ENCODE peak calls at places on chromosome 13, in eight cellular contexts. D, C, Q, K, T, W, N and S are unnamed samples.

GRCh38 chr13:59409211-59409610 is 754.5 kb downstream of the DIAPH3 start:
- DNase-seq in K (no peak), C (no peak), N (no peak), W (peak), Q (no peak), T (no peak), D (no peak), S (no peak)

GRCh38 chr13:70604448-70604847 is 496.2 kb upstream of the KLHL1 start:
- DNase-seq in K (no peak), C (no peak), N (no peak), W (no peak), D (no peak), T (no peak), Q (no peak), S (no peak)

GRCh38 chr13:102203718-102204117 is 198.1 kb downstream of the FGF14 start:
- DNase-seq in Q (no peak), D (no peak), K (no peak), C (no peak), W (no peak), N (no peak), T (no peak), S (no peak)

GRCh38 chr13:94646904-94647303 is 45.2 kb downstream of the GPR180 start:
- DNase-seq in C (peak), T (no peak), K (no peak), W (no peak), Q (no peak), N (no peak), D (no peak), S (no peak)

GRCh38 chr13:100951031-100951430 is 276.4 kb upstream of the TMTC4 start:
- DNase-seq in C (no peak), Q (no peak), W (no peak), T (no peak), K (no peak), N (no peak), D (no peak), S (no peak)

GRCh38 chr13:39597828-39598227 is 5.2 kb downstream of the LHFPL6 start:
- DNase-seq in D (no peak), T (no peak), C (no peak), W (peak), Q (no peak), N (no peak), K (no peak), S (no peak)

GRCh38 chr13:21242236-21242635 is 65.8 kb downstream of the MRPL57 start:
- DNase-seq in D (no peak), T (peak), Q (peak), N (no peak), W (no peak), K (peak), C (no peak), S (peak)

GRCh38 chr13:23921451-23921888 is 24.2 kb upstream of the C1QTNF9B start:
- DNase-seq in T (peak), N (peak), Q (peak), K (peak), D (peak), C (no peak), W (peak), S (peak)

GRCh38 chr13:105914637-105915036 is 620.8 kb downstream of the EFNB2 start:
- DNase-seq in K (no peak), T (no peak), C (no peak), Q (no peak), D (no peak), N (no peak), W (no peak), S (no peak)

GRCh38 chr13:99377641-99378040 is 70.4 kb upstream of the GPR183 start:
- DNase-seq in K (no peak), N (no peak), D (no peak), Q (no peak), W (no peak), C (no peak), T (no peak), S (no peak)

GRCh38 chr13:98729526-98730057 is 22.9 kb downstream of the SLC15A1 start:
- DNase-seq in C (no peak), T (no peak), D (no peak), Q (no peak), W (no peak), K (no peak), N (no peak), S (no peak)

GRCh38 chr13:23741879-23742510 is 147.2 kb downstream of the MIPEP start:
- DNase-seq in N (peak), D (peak), Q (no peak), W (no peak), K (peak), C (no peak), T (peak), S (peak)

GRCh38 chr13:75705908-75706307 is 69.8 kb downstream of the LMO7 start:
- DNase-seq in T (no peak), C (no peak), D (no peak), W (no peak), N (no peak), Q (no peak), K (no peak), S (no peak)

GRCh38 chr13:33017410-33017929 is 1.2 kb downstream of the KL start:
- DNase-seq in T (no peak), Q (peak), C (peak), W (peak), D (peak), N (peak), K (no peak), S (peak)
- TF ChIP-seq CTCF in T (no peak), Q (peak), C (peak), W (peak), D (peak), N (no peak), K (peak), S (peak)

GRCh38 chr13:113351514-113352026 is 12.4 kb downstream of the GRTP1 start:
- DNase-seq in N (no peak), K (no peak), W (no peak), C (no peak), Q (no peak), D (no peak), T (no peak), S (no peak)
- TF ChIP-seq MAX in N (no peak), K (no peak), W (no peak), C (no peak), Q (no peak), D (no peak), T (no peak), S (no peak)

DNA sequence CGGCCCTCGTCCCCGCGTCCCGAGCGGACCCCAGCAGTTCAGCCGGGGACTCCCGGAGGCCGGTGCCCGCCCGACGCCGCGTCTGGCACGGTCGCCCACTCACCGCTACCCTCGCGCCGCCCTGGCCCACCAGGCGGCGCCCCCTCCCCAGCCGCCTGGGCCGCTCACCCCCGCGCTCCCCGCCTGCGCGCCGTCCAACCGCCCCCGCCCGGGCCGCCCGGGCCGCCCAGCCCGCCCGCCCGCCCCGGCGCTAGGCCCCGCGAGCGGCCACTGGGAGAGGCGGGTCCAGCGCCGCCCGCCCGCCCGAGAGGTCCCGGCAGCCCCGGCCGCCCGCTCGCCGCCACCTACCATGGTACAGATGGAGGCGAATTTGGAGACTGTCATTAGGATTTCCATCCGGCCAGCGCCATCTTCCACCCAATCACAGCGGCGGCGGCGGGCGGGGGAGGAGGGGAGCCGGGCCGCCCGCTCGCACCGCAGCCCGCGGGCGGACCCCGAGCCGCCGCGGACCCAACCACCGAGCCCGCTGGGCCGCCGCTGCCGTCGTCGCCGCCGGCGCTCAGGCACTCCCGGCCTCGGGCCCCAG is at the start of gene USP12:
- DNase-seq in C (no peak), Q (no peak), T (no peak), K (no peak), D (no peak), W (peak), N (peak), S (peak)
- TF ChIP-seq POLR2A in C (peak), Q (no peak), T (no peak), K (no peak), D (peak), W (no peak), N (no peak), S (peak)

DNA sequence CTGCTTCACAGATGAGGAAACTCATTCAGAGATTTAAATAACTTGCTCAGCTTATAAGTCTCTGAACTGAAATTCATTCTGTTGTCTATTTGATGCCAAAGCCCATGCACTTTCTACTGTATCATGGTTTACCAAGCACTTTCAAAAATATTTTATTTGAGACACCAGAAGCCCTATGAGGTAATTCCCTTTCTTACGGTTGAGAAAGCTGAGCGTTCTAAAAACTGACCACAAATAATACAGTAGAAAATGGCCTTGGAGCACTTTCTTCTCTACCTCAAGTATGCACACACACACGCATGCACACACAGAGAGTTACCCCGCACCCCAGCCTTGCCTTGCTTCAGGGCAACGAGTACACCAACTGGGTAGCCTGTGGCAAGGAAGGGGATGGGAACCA is 228.5 kb downstream of the RFC3 start:
- DNase-seq in C (no peak), T (no peak), W (no peak), K (no peak), Q (no peak), D (no peak), N (no peak), S (no peak)
- TF ChIP-seq CTCF in C (no peak), T (no peak), W (no peak), K (no peak), Q (no peak), D (no peak), N (no peak), S (no peak)

GRCh38 chr13:51330741-51331140 is 8.8 kb upstream of the SERPINE3 start:
- DNase-seq in Q (no peak), N (no peak), W (no peak), D (no peak), C (peak), K (no peak), T (no peak), S (peak)
- TF ChIP-seq MAX in Q (no peak), N (no peak), W (no peak), D (no peak), C (no peak), K (no peak), T (no peak), S (peak)

DNA sequence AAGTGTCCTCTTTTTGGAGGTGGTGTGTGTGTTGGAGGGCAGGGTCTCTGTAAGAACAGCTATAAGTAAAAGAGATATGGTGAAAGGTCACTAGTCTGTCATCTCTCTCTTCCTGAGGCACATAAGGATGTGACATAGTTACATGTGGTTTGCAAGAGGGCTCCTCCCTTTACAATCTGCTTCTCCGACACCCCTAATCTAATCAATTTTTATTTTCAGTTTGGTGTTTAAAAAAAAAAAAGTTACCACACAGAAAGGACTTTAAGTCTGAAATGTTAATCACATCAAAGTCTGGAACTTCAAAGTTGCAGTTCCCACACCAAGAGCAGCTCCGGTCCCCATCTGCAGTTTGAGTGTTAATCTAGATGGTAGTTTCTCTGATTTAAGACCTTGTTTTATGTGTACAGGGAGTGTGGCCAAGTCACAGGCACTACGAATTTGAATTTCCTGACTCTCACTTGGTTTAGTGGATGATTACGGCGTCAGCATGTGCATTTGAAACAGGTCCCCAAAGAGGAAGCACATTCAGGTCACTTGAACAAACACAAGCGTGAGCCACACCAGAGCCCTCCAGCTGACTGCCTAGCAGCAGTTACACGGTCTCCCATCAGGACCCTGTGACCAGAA is 53.1 kb downstream of the FOXO1 start:
- DNase-seq in K (no peak), W (peak), D (no peak), C (peak), N (no peak), T (no peak), Q (no peak), S (peak)
- TF ChIP-seq POLR2A in K (no peak), W (no peak), D (no peak), C (peak), N (no peak), T (no peak), Q (no peak), S (no peak)

GRCh38 chr13:25080773-25081172 is 15.2 kb upstream of the PABPC3 start:
- DNase-seq in D (no peak), C (no peak), W (no peak), Q (no peak), T (no peak), N (peak), K (no peak), S (peak)

GRCh38 chr13:25084101-25084500 is 11.8 kb upstream of the PABPC3 start:
- DNase-seq in K (no peak), Q (no peak), T (no peak), C (no peak), D (no peak), N (no peak), W (no peak), S (no peak)

GRCh38 chr13:25088562-25089221 is 7.2 kb upstream of the PABPC3 start:
- DNase-seq in W (no peak), T (no peak), C (no peak), K (no peak), D (no peak), Q (no peak), N (no peak), S (no peak)

DNA sequence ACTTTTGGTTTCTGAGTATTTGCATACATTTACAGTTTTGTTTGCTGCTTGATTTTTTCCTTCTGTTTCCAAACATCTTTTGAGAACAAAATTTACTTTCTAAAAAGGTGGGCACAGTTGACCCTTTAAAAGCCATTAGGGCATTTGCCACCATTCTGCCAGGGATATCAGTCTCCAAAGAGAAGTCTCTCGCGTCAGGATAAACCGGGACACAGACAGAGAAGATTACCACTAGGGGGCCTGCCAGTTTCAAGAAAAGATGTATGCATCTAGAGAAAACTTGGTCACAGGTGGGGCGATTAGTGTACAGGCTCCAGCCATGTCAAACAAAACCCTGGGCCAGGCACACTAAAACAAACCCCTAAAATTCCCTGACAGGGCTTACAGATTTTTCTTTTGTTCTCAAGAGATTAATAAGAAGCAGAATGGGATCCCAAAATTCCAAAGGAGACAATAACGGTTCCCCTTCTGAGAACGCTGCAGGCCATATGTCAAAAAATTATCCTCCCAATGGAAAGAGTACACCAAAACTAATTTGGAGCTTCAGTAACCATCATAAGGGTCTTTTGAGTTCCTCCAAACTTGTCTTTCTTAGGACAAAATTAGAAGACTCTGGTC is 10.7 kb upstream of the PABPC3 start:
- DNase-seq in C (no peak), K (no peak), W (peak), N (no peak), D (peak), T (peak), Q (peak), S (peak)
- TF ChIP-seq CTCF in C (peak), K (peak), W (peak), N (peak), D (peak), T (peak), Q (peak), S (peak)

GRCh38 chr13:110938662-110939421 is 24.0 kb upstream of the ANKRD10 start:
- DNase-seq in N (no peak), C (no peak), W (no peak), D (no peak), Q (no peak), K (no peak), T (no peak), S (no peak)

GRCh38 chr13:110946171-110946570 is 31.3 kb upstream of the ANKRD10 start:
- DNase-seq in T (no peak), N (no peak), D (no peak), K (no peak), Q (no peak), C (no peak), W (no peak), S (no peak)

GRCh38 chr13:110944121-110944967 is 29.5 kb upstream of the ANKRD10 start:
- DNase-seq in D (peak), T (peak), K (no peak), Q (peak), N (peak), C (no peak), W (peak), S (peak)

GRCh38 chr13:110944968-110945952 is 30.4 kb upstream of the ANKRD10 start:
- DNase-seq in K (no peak), W (no peak), D (no peak), Q (no peak), T (no peak), C (no peak), N (no peak), S (no peak)

DNA sequence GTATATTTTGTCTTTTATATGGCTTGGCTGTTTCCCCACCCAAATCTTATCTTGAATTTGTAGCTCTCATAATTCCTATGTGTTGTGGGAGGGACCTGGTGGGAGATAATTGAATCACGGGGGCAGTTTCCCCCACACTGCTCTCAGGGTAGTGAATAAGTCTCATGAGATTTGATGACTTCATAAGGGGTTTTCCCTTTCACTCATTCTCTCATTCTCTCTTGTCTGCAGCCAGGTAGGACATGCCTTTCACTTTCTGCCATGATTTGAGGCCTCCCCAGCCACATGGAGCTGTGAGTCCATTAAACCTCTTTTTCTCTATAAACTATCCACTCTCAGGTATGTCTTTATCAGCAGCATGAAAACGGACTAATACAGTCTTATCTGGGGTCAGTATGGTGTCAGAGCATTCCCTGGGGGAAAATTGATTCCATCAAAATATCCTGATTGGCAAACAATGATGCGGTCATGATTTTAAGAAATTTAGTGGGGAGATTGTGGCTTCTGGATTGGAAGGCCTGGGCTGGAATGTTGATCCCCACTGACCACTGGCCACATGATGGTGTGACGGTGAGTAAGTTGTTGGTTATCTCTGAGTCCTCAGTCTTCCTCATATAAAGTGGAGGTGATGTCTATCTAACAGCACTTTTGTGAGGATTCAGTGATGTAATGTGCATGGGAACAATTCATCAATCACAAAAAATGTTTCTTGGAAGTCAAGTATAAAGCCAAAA is 27.5 kb upstream of the ANKRD10 start:
- DNase-seq in D (no peak), N (no peak), W (no peak), K (no peak), Q (no peak), C (peak), T (no peak), S (no peak)
- TF ChIP-seq MAX in D (no peak), N (no peak), W (no peak), K (no peak), Q (no peak), C (no peak), T (no peak), S (no peak)

DNA sequence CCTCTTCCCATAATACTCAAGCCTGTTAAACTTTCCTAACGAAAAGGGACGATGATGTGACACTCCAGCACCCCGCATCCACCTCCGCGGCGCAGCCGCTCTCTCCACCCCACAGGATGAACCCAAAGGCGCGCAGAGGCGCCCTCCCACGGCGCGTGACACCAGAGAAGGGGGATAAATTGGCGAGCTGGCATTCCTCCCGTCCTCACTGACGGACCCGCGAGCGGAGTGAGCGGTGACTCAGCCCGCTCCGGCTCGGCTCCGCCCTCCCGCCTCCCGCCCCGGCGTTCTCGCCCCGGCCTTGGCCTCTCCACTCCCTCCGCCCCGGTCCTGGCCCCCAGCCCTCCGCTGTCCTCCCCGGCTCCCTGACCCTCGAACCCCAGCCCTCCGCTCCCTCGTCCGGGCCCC is 590 bp downstream of the TUBGCP3 start:
- DNase-seq in C (no peak), N (peak), T (peak), Q (peak), K (no peak), W (peak), D (peak), S (peak)
- TF ChIP-seq POLR2A in C (no peak), N (no peak), T (no peak), Q (peak), K (peak), W (no peak), D (peak), S (no peak)

GRCh38 chr13:28199089-28199488 is 60.7 kb downstream of the PAN3 start:
- DNase-seq in K (no peak), Q (no peak), C (no peak), T (no peak), N (peak), D (no peak), W (no peak), S (no peak)
- TF ChIP-seq CTCF in K (peak), Q (no peak), C (no peak), T (no peak), N (no peak), D (no peak), W (no peak), S (no peak)